ENCODE peak calls at places on chromosomes 3 and 15, in ten cellular contexts. One of them, this sample, is unnamed.

GRCh38 chr3:12181301-12181700 is 22.6 kb upstream of the TIMP4 start:
- DNase-seq in Right ventricle myocardium superior: no peak
- DNase-seq in bronchial epithelial cell: peak
- DNase-seq in substantia nigra: no peak
- DNase-seq in stimulated activated CD4-positive, alpha-beta T cell treated with anti-CD3 and anti-CD28 coated beads, Interleukin-2, amount 100 ng/mL, for 48 hours: no peak
- DNase-seq in brain pericyte: no peak
- DNase-seq in T1000: no peak
- DNase-seq in mucosa of descending colon: no peak
- DNase-seq in NCI-H526 treated with DMSO at 0.1 percent for 48 hours: no peak
- DNase-seq in T-cell: no peak
- DNase-seq in this sample: no peak

GRCh38 chr3:42185044-42185443 is 80.9 kb downstream of the CCK start:
- DNase-seq in Right ventricle myocardium superior: no peak
- DNase-seq in bronchial epithelial cell: peak
- DNase-seq in substantia nigra: no peak
- DNase-seq in stimulated activated CD4-positive, alpha-beta T cell treated with anti-CD3 and anti-CD28 coated beads, Interleukin-2, amount 100 ng/mL, for 48 hours: no peak
- DNase-seq in brain pericyte: no peak
- DNase-seq in T1000: no peak
- DNase-seq in mucosa of descending colon: no peak
- DNase-seq in NCI-H526 treated with DMSO at 0.1 percent for 48 hours: no peak
- DNase-seq in T-cell: no peak
- DNase-seq in this sample: no peak

GRCh38 chr3:194496217-194496881 is 9.5 kb upstream of the ATP13A3 start:
- DNase-seq in Right ventricle myocardium superior: no peak
- DNase-seq in bronchial epithelial cell: no peak
- DNase-seq in substantia nigra: no peak
- DNase-seq in stimulated activated CD4-positive, alpha-beta T cell treated with anti-CD3 and anti-CD28 coated beads, Interleukin-2, amount 100 ng/mL, for 48 hours: no peak
- DNase-seq in brain pericyte: no peak
- DNase-seq in T1000: no peak
- DNase-seq in mucosa of descending colon: no peak
- DNase-seq in NCI-H526 treated with DMSO at 0.1 percent for 48 hours: peak
- DNase-seq in T-cell: no peak
- DNase-seq in this sample: no peak

GRCh38 chr3:186418601-186419238 is 56.7 kb upstream of the DGKG start:
- DNase-seq in Right ventricle myocardium superior: no peak
- DNase-seq in bronchial epithelial cell: no peak
- DNase-seq in substantia nigra: no peak
- DNase-seq in stimulated activated CD4-positive, alpha-beta T cell treated with anti-CD3 and anti-CD28 coated beads, Interleukin-2, amount 100 ng/mL, for 48 hours: no peak
- DNase-seq in brain pericyte: no peak
- DNase-seq in T1000: no peak
- DNase-seq in mucosa of descending colon: no peak
- DNase-seq in NCI-H526 treated with DMSO at 0.1 percent for 48 hours: peak
- DNase-seq in T-cell: no peak
- DNase-seq in this sample: no peak

GRCh38 chr15:56892651-56893348 is 25.6 kb upstream of the TCF12 start:
- DNase-seq in Right ventricle myocardium superior: no peak
- DNase-seq in bronchial epithelial cell: no peak
- DNase-seq in substantia nigra: no peak
- DNase-seq in stimulated activated CD4-positive, alpha-beta T cell treated with anti-CD3 and anti-CD28 coated beads, Interleukin-2, amount 100 ng/mL, for 48 hours: no peak
- DNase-seq in brain pericyte: no peak
- DNase-seq in T1000: no peak
- DNase-seq in mucosa of descending colon: no peak
- DNase-seq in NCI-H526 treated with DMSO at 0.1 percent for 48 hours: no peak
- DNase-seq in T-cell: no peak
- DNase-seq in this sample: no peak

GRCh38 chr3:170144437-170144843 is 37.1 kb downstream of the PHC3 start:
- DNase-seq in Right ventricle myocardium superior: no peak
- DNase-seq in bronchial epithelial cell: peak
- DNase-seq in substantia nigra: no peak
- DNase-seq in stimulated activated CD4-positive, alpha-beta T cell treated with anti-CD3 and anti-CD28 coated beads, Interleukin-2, amount 100 ng/mL, for 48 hours: no peak
- DNase-seq in brain pericyte: no peak
- DNase-seq in T1000: no peak
- DNase-seq in mucosa of descending colon: no peak
- DNase-seq in NCI-H526 treated with DMSO at 0.1 percent for 48 hours: peak
- DNase-seq in T-cell: no peak
- DNase-seq in this sample: no peak

GRCh38 chr3:160180581-160181216 is 44.5 kb upstream of the C3orf80 start:
- DNase-seq in Right ventricle myocardium superior: no peak
- DNase-seq in bronchial epithelial cell: no peak
- DNase-seq in substantia nigra: no peak
- DNase-seq in stimulated activated CD4-positive, alpha-beta T cell treated with anti-CD3 and anti-CD28 coated beads, Interleukin-2, amount 100 ng/mL, for 48 hours: no peak
- DNase-seq in brain pericyte: no peak
- DNase-seq in T1000: no peak
- DNase-seq in mucosa of descending colon: no peak
- DNase-seq in NCI-H526 treated with DMSO at 0.1 percent for 48 hours: no peak
- DNase-seq in T-cell: no peak
- DNase-seq in this sample: no peak

GRCh38 chr3:18412684-18413083 is 12.5 kb downstream of the SATB1 start:
- DNase-seq in Right ventricle myocardium superior: no peak
- DNase-seq in bronchial epithelial cell: no peak
- DNase-seq in substantia nigra: no peak
- DNase-seq in stimulated activated CD4-positive, alpha-beta T cell treated with anti-CD3 and anti-CD28 coated beads, Interleukin-2, amount 100 ng/mL, for 48 hours: no peak
- DNase-seq in brain pericyte: no peak
- DNase-seq in T1000: no peak
- DNase-seq in mucosa of descending colon: no peak
- DNase-seq in NCI-H526 treated with DMSO at 0.1 percent for 48 hours: no peak
- DNase-seq in T-cell: no peak
- DNase-seq in this sample: no peak

GRCh38 chr15:37783290-37783689 is 151.2 kb upstream of the TMCO5A start:
- DNase-seq in Right ventricle myocardium superior: no peak
- DNase-seq in bronchial epithelial cell: no peak
- DNase-seq in substantia nigra: no peak
- DNase-seq in stimulated activated CD4-positive, alpha-beta T cell treated with anti-CD3 and anti-CD28 coated beads, Interleukin-2, amount 100 ng/mL, for 48 hours: no peak
- DNase-seq in brain pericyte: no peak
- DNase-seq in T1000: no peak
- DNase-seq in mucosa of descending colon: no peak
- DNase-seq in NCI-H526 treated with DMSO at 0.1 percent for 48 hours: no peak
- DNase-seq in T-cell: no peak
- DNase-seq in this sample: no peak

GRCh38 chr15:64501396-64501716 is 41.0 kb downstream of the ZNF609 start:
- DNase-seq in Right ventricle myocardium superior: no peak
- DNase-seq in bronchial epithelial cell: no peak
- DNase-seq in substantia nigra: no peak
- DNase-seq in stimulated activated CD4-positive, alpha-beta T cell treated with anti-CD3 and anti-CD28 coated beads, Interleukin-2, amount 100 ng/mL, for 48 hours: no peak
- DNase-seq in brain pericyte: no peak
- DNase-seq in T1000: no peak
- DNase-seq in mucosa of descending colon: no peak
- DNase-seq in NCI-H526 treated with DMSO at 0.1 percent for 48 hours: no peak
- DNase-seq in T-cell: no peak
- DNase-seq in this sample: no peak

GRCh38 chr3:128336337-128337156 is 130.1 kb downstream of the DNAJB8 start:
- DNase-seq in Right ventricle myocardium superior: no peak
- DNase-seq in bronchial epithelial cell: peak
- DNase-seq in substantia nigra: no peak
- DNase-seq in stimulated activated CD4-positive, alpha-beta T cell treated with anti-CD3 and anti-CD28 coated beads, Interleukin-2, amount 100 ng/mL, for 48 hours: no peak
- DNase-seq in brain pericyte: no peak
- DNase-seq in T1000: no peak
- DNase-seq in mucosa of descending colon: no peak
- DNase-seq in NCI-H526 treated with DMSO at 0.1 percent for 48 hours: no peak
- DNase-seq in T-cell: no peak
- DNase-seq in this sample: no peak

GRCh38 chr3:125154800-125155269 is 57.7 kb downstream of the SLC12A8 start:
- DNase-seq in Right ventricle myocardium superior: no peak
- DNase-seq in bronchial epithelial cell: no peak
- DNase-seq in substantia nigra: no peak
- DNase-seq in stimulated activated CD4-positive, alpha-beta T cell treated with anti-CD3 and anti-CD28 coated beads, Interleukin-2, amount 100 ng/mL, for 48 hours: no peak
- DNase-seq in brain pericyte: no peak
- DNase-seq in T1000: no peak
- DNase-seq in mucosa of descending colon: no peak
- DNase-seq in NCI-H526 treated with DMSO at 0.1 percent for 48 hours: no peak
- DNase-seq in T-cell: no peak
- DNase-seq in this sample: no peak

GRCh38 chr15:63933522-63933921 is 99.8 kb upstream of the HERC1 start:
- DNase-seq in Right ventricle myocardium superior: no peak
- DNase-seq in bronchial epithelial cell: peak
- DNase-seq in substantia nigra: no peak
- DNase-seq in stimulated activated CD4-positive, alpha-beta T cell treated with anti-CD3 and anti-CD28 coated beads, Interleukin-2, amount 100 ng/mL, for 48 hours: no peak
- DNase-seq in brain pericyte: no peak
- DNase-seq in T1000: peak
- DNase-seq in mucosa of descending colon: no peak
- DNase-seq in NCI-H526 treated with DMSO at 0.1 percent for 48 hours: no peak
- DNase-seq in T-cell: no peak
- DNase-seq in this sample: peak

GRCh38 chr15:84983299-84983698 is 1.6 kb downstream of the PDE8A start:
- DNase-seq in Right ventricle myocardium superior: no peak
- DNase-seq in bronchial epithelial cell: no peak
- DNase-seq in substantia nigra: no peak
- DNase-seq in stimulated activated CD4-positive, alpha-beta T cell treated with anti-CD3 and anti-CD28 coated beads, Interleukin-2, amount 100 ng/mL, for 48 hours: no peak
- DNase-seq in brain pericyte: no peak
- DNase-seq in T1000: no peak
- DNase-seq in mucosa of descending colon: no peak
- DNase-seq in NCI-H526 treated with DMSO at 0.1 percent for 48 hours: no peak
- DNase-seq in T-cell: no peak
- DNase-seq in this sample: no peak

GRCh38 chr15:42608110-42608531 is 32.7 kb downstream of the STARD9 start:
- DNase-seq in Right ventricle myocardium superior: no peak
- DNase-seq in bronchial epithelial cell: no peak
- DNase-seq in substantia nigra: no peak
- DNase-seq in stimulated activated CD4-positive, alpha-beta T cell treated with anti-CD3 and anti-CD28 coated beads, Interleukin-2, amount 100 ng/mL, for 48 hours: peak
- DNase-seq in brain pericyte: no peak
- DNase-seq in T1000: no peak
- DNase-seq in mucosa of descending colon: no peak
- DNase-seq in NCI-H526 treated with DMSO at 0.1 percent for 48 hours: no peak
- DNase-seq in T-cell: peak
- DNase-seq in this sample: no peak

GRCh38 chr15:74322558-74323180 is 44.8 kb downstream of the CYP11A1 start:
- DNase-seq in Right ventricle myocardium superior: peak
- DNase-seq in bronchial epithelial cell: peak
- DNase-seq in substantia nigra: no peak
- DNase-seq in stimulated activated CD4-positive, alpha-beta T cell treated with anti-CD3 and anti-CD28 coated beads, Interleukin-2, amount 100 ng/mL, for 48 hours: peak
- DNase-seq in brain pericyte: no peak
- DNase-seq in T1000: peak
- DNase-seq in mucosa of descending colon: no peak
- DNase-seq in NCI-H526 treated with DMSO at 0.1 percent for 48 hours: no peak
- DNase-seq in T-cell: no peak
- DNase-seq in this sample: peak

GRCh38 chr15:58528197-58528870 is 96.5 kb downstream of the LIPC start:
- DNase-seq in Right ventricle myocardium superior: no peak
- DNase-seq in bronchial epithelial cell: no peak
- DNase-seq in substantia nigra: no peak
- DNase-seq in stimulated activated CD4-positive, alpha-beta T cell treated with anti-CD3 and anti-CD28 coated beads, Interleukin-2, amount 100 ng/mL, for 48 hours: no peak
- DNase-seq in brain pericyte: no peak
- DNase-seq in T1000: no peak
- DNase-seq in mucosa of descending colon: no peak
- DNase-seq in NCI-H526 treated with DMSO at 0.1 percent for 48 hours: no peak
- DNase-seq in T-cell: no peak
- DNase-seq in this sample: no peak

GRCh38 chr3:128383316-128384235 is 83.1 kb downstream of the DNAJB8 start:
- DNase-seq in Right ventricle myocardium superior: peak
- DNase-seq in bronchial epithelial cell: peak
- DNase-seq in substantia nigra: no peak
- DNase-seq in stimulated activated CD4-positive, alpha-beta T cell treated with anti-CD3 and anti-CD28 coated beads, Interleukin-2, amount 100 ng/mL, for 48 hours: peak
- DNase-seq in brain pericyte: no peak
- DNase-seq in T1000: peak
- DNase-seq in mucosa of descending colon: peak
- DNase-seq in NCI-H526 treated with DMSO at 0.1 percent for 48 hours: no peak
- DNase-seq in T-cell: no peak
- DNase-seq in this sample: no peak

GRCh38 chr3:56812749-56813655 is 11.3 kb upstream of the ARHGEF3 start:
- DNase-seq in Right ventricle myocardium superior: no peak
- DNase-seq in bronchial epithelial cell: peak
- DNase-seq in substantia nigra: no peak
- DNase-seq in stimulated activated CD4-positive, alpha-beta T cell treated with anti-CD3 and anti-CD28 coated beads, Interleukin-2, amount 100 ng/mL, for 48 hours: no peak
- DNase-seq in brain pericyte: no peak
- DNase-seq in T1000: no peak
- DNase-seq in mucosa of descending colon: no peak
- DNase-seq in NCI-H526 treated with DMSO at 0.1 percent for 48 hours: no peak
- DNase-seq in T-cell: no peak
- DNase-seq in this sample: no peak

GRCh38 chr3:149489060-149489690 is 14.7 kb downstream of the TM4SF4 start:
- DNase-seq in Right ventricle myocardium superior: no peak
- DNase-seq in bronchial epithelial cell: no peak
- DNase-seq in substantia nigra: no peak
- DNase-seq in stimulated activated CD4-positive, alpha-beta T cell treated with anti-CD3 and anti-CD28 coated beads, Interleukin-2, amount 100 ng/mL, for 48 hours: no peak
- DNase-seq in brain pericyte: no peak
- DNase-seq in T1000: no peak
- DNase-seq in mucosa of descending colon: no peak
- DNase-seq in NCI-H526 treated with DMSO at 0.1 percent for 48 hours: no peak
- DNase-seq in T-cell: no peak
- DNase-seq in this sample: no peak

GRCh38 chr3:23888617-23889228 is 28.1 kb downstream of the NKIRAS1 start:
- DNase-seq in Right ventricle myocardium superior: no peak
- DNase-seq in bronchial epithelial cell: peak
- DNase-seq in substantia nigra: no peak
- DNase-seq in stimulated activated CD4-positive, alpha-beta T cell treated with anti-CD3 and anti-CD28 coated beads, Interleukin-2, amount 100 ng/mL, for 48 hours: no peak
- DNase-seq in brain pericyte: no peak
- DNase-seq in T1000: no peak
- DNase-seq in mucosa of descending colon: no peak
- DNase-seq in NCI-H526 treated with DMSO at 0.1 percent for 48 hours: peak
- DNase-seq in T-cell: no peak
- DNase-seq in this sample: no peak

This sample was measured in lower leg skin.